ENCODE peak calls at places on chromosome 2, in seven cellular contexts. O, D, A, M, Q, H and J are unnamed samples.

GRCh38 chr2:3282056-3282998 is 95.3 kb downstream of the EIPR1 start:
- DNase-seq in O (no peak), D (no peak), A (no peak), M (peak), Q (no peak), H (peak), J (peak)

GRCh38 chr2:179344280-179344961 is 79.8 kb upstream of the SESTD1 start:
- DNase-seq in O (peak), D (no peak), A (no peak), M (no peak), Q (no peak), H (no peak), J (no peak)

GRCh38 chr2:186576614-186577013 is 13.2 kb upstream of the ITGAV start:
- DNase-seq in O (no peak), D (no peak), A (no peak), M (no peak), Q (no peak), H (no peak), J (no peak)

GRCh38 chr2:210938228-210938627 is 381.8 kb downstream of the CPS1 start:
- DNase-seq in O (no peak), D (no peak), A (no peak), M (no peak), Q (no peak), H (no peak), J (no peak)

GRCh38 chr2:148926291-148926961 is 51.4 kb downstream of the KIF5C start:
- DNase-seq in O (peak), D (peak), A (peak), M (peak), Q (peak), H (no peak), J (no peak)

GRCh38 chr2:105541189-105542050 is 142.6 kb upstream of the FHL2 start:
- DNase-seq in O (no peak), D (no peak), A (no peak), M (no peak), Q (no peak), H (no peak), J (no peak)

GRCh38 chr2:196967126-196967525 is 40.6 kb upstream of the PGAP1 start:
- DNase-seq in O (no peak), D (no peak), A (no peak), M (no peak), Q (no peak), H (peak), J (no peak)

GRCh38 chr2:150280255-150280654 is 207.2 kb downstream of the RND3 start:
- DNase-seq in O (peak), D (no peak), A (no peak), M (no peak), Q (no peak), H (no peak), J (no peak)

GRCh38 chr2:17643031-17643615 is 102.6 kb downstream of the VSNL1 start:
- DNase-seq in O (peak), D (no peak), A (no peak), M (peak), Q (no peak), H (no peak), J (no peak)